ENCODE peak calls at places on chromosomes 12 and 14, in six cellular contexts. J is HFF-Myc, Q is A549, O is ovary, I is choroid plexus epithelial cell, R is kidney epithelial cell. G is an unnamed sample.
A peak's percentile ranks its signal among the peaks of the same experiment; 100 is the strongest.

GRCh38 chr14:69615471-69616407 is 4.3 kb downstream of the SUSD6 start:
- DNase-seq in J (peak; percentile 71), Q (no peak), O (peak; percentile 74), I (peak; percentile 91), R (no peak), G (no peak)

GRCh38 chr12:106492893-106493292 is 89.9 kb upstream of the RFX4 start:
- DNase-seq in J (no peak), Q (no peak), O (no peak), I (no peak), R (no peak), G (no peak)

GRCh38 chr12:32273712-32274111 is 125.6 kb upstream of the FGD4 start:
- DNase-seq in J (no peak), Q (no peak), O (no peak), I (no peak), R (no peak), G (no peak)

GRCh38 chr14:54775486-54776100 is 127.0 kb downstream of the GCH1 start:
- DNase-seq in J (no peak), Q (no peak), O (no peak), I (no peak), R (no peak), G (no peak)

GRCh38 chr12:92425152-92425551 is 277.6 kb upstream of the PLEKHG7 start:
- DNase-seq in J (no peak), Q (no peak), O (no peak), I (no peak), R (no peak), G (no peak)

GRCh38 chr12:59940676-59941342 is 345.0 kb downstream of the SLC16A7 start:
- DNase-seq in J (no peak), Q (no peak), O (no peak), I (peak; percentile 31), R (no peak), G (no peak)

GRCh38 chr12:83793616-83794015 is 1106.9 kb downstream of the TMTC2 start:
- DNase-seq in J (no peak), Q (no peak), O (no peak), I (peak; percentile 8), R (no peak), G (no peak)

GRCh38 chr12:27198036-27198435 is 46.0 kb upstream of the STK38L start:
- DNase-seq in J (no peak), Q (no peak), O (no peak), I (no peak), R (no peak), G (no peak)

GRCh38 chr14:36553650-36554260 is 28.7 kb downstream of the NKX2-8 start:
- DNase-seq in J (peak; percentile 26), Q (peak; percentile 29), O (no peak), I (peak; percentile 80), R (no peak), G (peak; percentile 1)

GRCh38 chr12:119118625-119119024 is 60.1 kb upstream of the HSPB8 start:
- DNase-seq in J (no peak), Q (no peak), O (no peak), I (no peak), R (no peak), G (no peak)

GRCh38 chr14:101359221-101360044 is 201.9 kb upstream of the DIO3 start:
- DNase-seq in J (no peak), Q (no peak), O (peak; percentile 69), I (peak; percentile 12), R (no peak), G (no peak)

GRCh38 chr12:75699728-75700496 is 188.5 kb upstream of the KRR1 start:
- DNase-seq in J (no peak), Q (no peak), O (no peak), I (peak; percentile 75), R (no peak), G (no peak)

GRCh38 chr12:114664661-114665320 is 19.2 kb downstream of the TBX3 start:
- DNase-seq in J (no peak), Q (no peak), O (no peak), I (no peak), R (no peak), G (no peak)

GRCh38 chr12:92593734-92594402 is 108.9 kb upstream of the PLEKHG7 start:
- DNase-seq in J (peak; percentile 72), Q (peak; percentile 88), O (no peak), I (peak; percentile 87), R (peak; percentile 79), G (no peak)

GRCh38 chr12:39116877-39117276 is 211.5 kb upstream of the CPNE8 start:
- DNase-seq in J (no peak), Q (no peak), O (no peak), I (no peak), R (no peak), G (no peak)

GRCh38 chr12:3243376-3244084 is 166.4 kb downstream of the TSPAN9 start:
- DNase-seq in J (no peak), Q (no peak), O (no peak), I (no peak), R (no peak), G (no peak)

GRCh38 chr14:30553311-30553989 is 5.5 kb upstream of the G2E3 start:
- DNase-seq in J (no peak), Q (no peak), O (no peak), I (peak; percentile 76), R (no peak), G (no peak)

GRCh38 chr12:14417717-14418116 is 52.2 kb downstream of the ATF7IP start:
- DNase-seq in J (peak; percentile 75), Q (no peak), O (no peak), I (peak; percentile 98), R (peak; percentile 79), G (peak; percentile 83)

GRCh38 chr14:104694475-104694950 is 5.1 kb downstream of the INF2 start:
- DNase-seq in J (no peak), Q (no peak), O (no peak), I (no peak), R (no peak), G (no peak)

GRCh38 chr12:40225337-40225983 is 663 bp downstream of the LRRK2 start:
- DNase-seq in J (no peak), Q (no peak), O (no peak), I (no peak), R (no peak), G (no peak)

GRCh38 chr12:78712834-78713455 is 151.6 kb upstream of the SYT1 start:
- DNase-seq in J (no peak), Q (no peak), O (no peak), I (no peak), R (no peak), G (no peak)

GRCh38 chr14:23640524-23641141 is 4.5 kb downstream of the DHRS2 start:
- DNase-seq in J (peak; percentile 70), Q (no peak), O (peak; percentile 94), I (peak; percentile 93), R (no peak), G (no peak)

GRCh38 chr12:125186471-125187147 is 121.4 kb downstream of the AACS start:
- DNase-seq in J (no peak), Q (no peak), O (no peak), I (peak; percentile 32), R (no peak), G (no peak)

GRCh38 chr12:38163442-38163801 is 153.2 kb upstream of the ALG10B start:
- DNase-seq in J (no peak), Q (no peak), O (no peak), I (no peak), R (no peak), G (no peak)

GRCh38 chr12:32467959-32468863 is 68.9 kb downstream of the FGD4 start:
- DNase-seq in J (no peak), Q (no peak), O (no peak), I (no peak), R (no peak), G (no peak)

GRCh38 chr12:120496353-120497340 is 734 bp downstream of the DYNLL1 start:
- DNase-seq in J (peak; percentile 11), Q (peak; percentile 44), O (peak; percentile 76), I (peak; percentile 62), R (no peak), G (no peak)

DNA sequence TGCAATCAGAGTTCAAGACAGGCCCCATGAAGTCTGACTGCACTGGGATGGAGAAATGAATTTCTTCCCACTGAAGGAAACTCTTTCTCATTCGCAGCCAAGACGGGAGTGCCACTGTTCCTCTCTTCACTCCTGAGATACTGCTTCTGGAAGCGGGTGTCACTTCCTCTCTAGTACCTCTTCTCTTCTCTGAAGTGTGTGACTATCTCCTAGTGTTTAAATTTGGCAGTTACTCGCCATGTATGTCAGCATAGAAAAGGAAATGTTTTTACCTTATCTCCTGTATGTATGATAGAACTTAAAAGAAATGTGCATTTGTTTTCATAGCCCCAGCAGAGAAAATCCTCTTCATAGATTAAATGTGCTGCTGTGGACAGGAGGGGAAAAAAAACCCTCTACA is 215.3 kb downstream of the ANO6 start:
- DNase-seq in J (no peak), Q (no peak), O (no peak), I (no peak), R (no peak), G (no peak)
- TF ChIP-seq CTCF in J (no peak), Q (no peak), O (no peak), I (no peak), R (no peak), G (no peak)

DNA sequence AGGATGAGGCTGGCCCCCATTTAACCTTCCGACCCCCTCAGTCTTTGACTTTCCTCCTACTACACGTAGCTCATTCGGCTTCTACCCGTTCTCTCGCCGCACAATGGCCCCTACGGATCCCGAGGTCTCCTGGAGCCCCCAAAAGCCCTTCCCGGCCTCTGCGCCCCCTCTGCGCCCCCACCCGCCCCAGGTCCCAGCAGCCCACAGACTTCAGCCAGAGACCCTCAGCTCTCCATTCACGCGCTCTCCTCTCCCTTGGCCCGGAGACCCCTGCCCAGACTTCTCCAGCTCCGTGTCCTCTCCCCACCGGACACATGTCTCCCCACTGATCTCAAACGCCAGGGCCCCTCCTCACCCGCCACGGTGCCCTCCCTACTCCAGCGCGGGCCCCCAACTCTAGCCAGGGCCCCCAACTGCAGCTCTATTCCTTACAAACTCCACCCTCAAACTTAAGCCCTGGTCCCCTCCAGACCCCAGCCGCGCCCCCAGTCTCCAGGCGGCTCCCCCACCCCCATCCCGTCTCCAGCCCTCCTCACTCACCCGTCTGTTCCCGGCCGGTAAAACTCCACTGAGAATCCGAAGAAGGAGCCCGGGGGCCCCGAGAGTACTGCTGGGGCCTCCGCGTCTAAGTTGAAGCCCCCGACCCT is 502 bp downstream of the ITGA5 start:
- DNase-seq in J (no peak), Q (no peak), O (no peak), I (no peak), R (no peak), G (no peak)
- H3K4me3 ChIP-seq in J (peak overlapping the region; percentile 87), Q (peak overlapping the region; percentile 77), O (peak overlapping the region; percentile 97), I (peak overlapping the region; percentile 84), R (peak overlapping the region; percentile 93), G (peak overlapping the region; percentile 62)

DNA sequence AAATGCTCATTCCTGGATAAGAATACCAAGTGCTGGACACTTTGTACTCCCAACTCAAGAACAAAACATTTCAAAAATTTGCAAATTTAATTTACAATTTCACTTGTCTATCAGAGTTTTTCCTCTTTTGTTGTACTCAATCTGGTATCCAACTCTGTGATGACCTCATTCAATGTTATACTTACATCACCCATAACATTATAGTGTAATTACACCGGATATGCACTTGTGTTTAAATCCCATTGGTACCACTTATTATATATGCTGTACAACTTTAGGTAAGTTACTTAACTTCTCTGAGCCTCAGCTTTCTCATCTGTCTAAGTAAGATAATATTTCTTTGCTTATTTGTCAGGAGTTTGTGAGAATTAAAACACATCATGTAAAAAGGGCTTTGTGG is 76.6 kb upstream of the KCNJ8 start:
- DNase-seq in J (no peak), Q (no peak), O (no peak), I (no peak), R (no peak), G (no peak)
- TF ChIP-seq CTCF in J (no peak), Q (no peak), O (no peak), I (no peak), R (no peak), G (no peak)

GRCh38 chr14:95255013-95255412 is 64.7 kb downstream of the CLMN start:
- DNase-seq in J (no peak), Q (no peak), O (no peak), I (no peak), R (no peak), G (no peak)
- H3K4me3 ChIP-seq in J (no peak overlapping the region), Q (no peak overlapping the region), O (no peak overlapping the region), I (no peak overlapping the region), R (no peak overlapping the region), G (no peak overlapping the region)

G was measured in retinal pigment epithelial cell.